ENCODE peak calls at places on chromosome 12, in six cellular contexts. One of them, this sample, is unnamed.

GRCh38 chr12:94266390-94266789 is 118.0 kb downstream of the PLXNC1 start:
- DNase-seq in cardiac muscle cell: no peak
- DNase-seq in heart left ventricle: no peak
- DNase-seq in MCF 10A: no peak
- DNase-seq in Calu3: no peak
- DNase-seq in PC-3: no peak
- DNase-seq in this sample: no peak

GRCh38 chr12:30614031-30614430 is 81.6 kb downstream of the IPO8 start:
- DNase-seq in heart left ventricle: no peak
- DNase-seq in cardiac muscle cell: no peak
- DNase-seq in Calu3: no peak
- DNase-seq in PC-3: no peak
- DNase-seq in MCF 10A: no peak
- DNase-seq in this sample: no peak

GRCh38 chr12:102769323-102769916 is 147.6 kb downstream of the PAH start:
- DNase-seq in MCF 10A: peak
- DNase-seq in heart left ventricle: peak
- DNase-seq in cardiac muscle cell: peak
- DNase-seq in Calu3: peak
- DNase-seq in PC-3: peak
- DNase-seq in this sample: no peak

GRCh38 chr12:24851816-24852337 is 97.0 kb downstream of the BCAT1 start:
- DNase-seq in heart left ventricle: no peak
- DNase-seq in MCF 10A: no peak
- DNase-seq in Calu3: no peak
- DNase-seq in cardiac muscle cell: no peak
- DNase-seq in PC-3: no peak
- DNase-seq in this sample: no peak

GRCh38 chr12:48061943-48062719 is 43.7 kb downstream of the SENP1 start:
- DNase-seq in cardiac muscle cell: peak
- DNase-seq in Calu3: no peak
- DNase-seq in MCF 10A: no peak
- DNase-seq in PC-3: peak
- DNase-seq in heart left ventricle: no peak
- DNase-seq in this sample: no peak

GRCh38 chr12:114783176-114783575 is 99.2 kb upstream of the TBX3 start:
- DNase-seq in MCF 10A: no peak
- DNase-seq in Calu3: no peak
- DNase-seq in cardiac muscle cell: no peak
- DNase-seq in heart left ventricle: no peak
- DNase-seq in PC-3: no peak
- DNase-seq in this sample: no peak

GRCh38 chr12:120402217-120402616 is 33.3 kb upstream of the MSI1 start:
- DNase-seq in heart left ventricle: no peak
- DNase-seq in cardiac muscle cell: no peak
- DNase-seq in MCF 10A: no peak
- DNase-seq in Calu3: no peak
- DNase-seq in PC-3: no peak
- DNase-seq in this sample: no peak

GRCh38 chr12:26298785-26299621 is 103.6 kb downstream of the SSPN start:
- DNase-seq in heart left ventricle: no peak
- DNase-seq in PC-3: peak
- DNase-seq in MCF 10A: peak
- DNase-seq in cardiac muscle cell: peak
- DNase-seq in Calu3: peak
- DNase-seq in this sample: no peak

GRCh38 chr12:113189361-113189760 is 3.8 kb downstream of the RITA1 start:
- DNase-seq in heart left ventricle: no peak
- DNase-seq in MCF 10A: peak
- DNase-seq in Calu3: no peak
- DNase-seq in PC-3: no peak
- DNase-seq in cardiac muscle cell: no peak
- DNase-seq in this sample: no peak

GRCh38 chr12:5018677-5019076 is 25.0 kb upstream of the KCNA5 start:
- DNase-seq in cardiac muscle cell: no peak
- DNase-seq in heart left ventricle: no peak
- DNase-seq in Calu3: no peak
- DNase-seq in MCF 10A: no peak
- DNase-seq in PC-3: no peak
- DNase-seq in this sample: no peak

GRCh38 chr12:118052324-118053070 is 8.5 kb downstream of the WSB2 start:
- DNase-seq in cardiac muscle cell: peak
- DNase-seq in Calu3: peak
- DNase-seq in PC-3: peak
- DNase-seq in MCF 10A: peak
- DNase-seq in heart left ventricle: peak
- DNase-seq in this sample: peak

GRCh38 chr12:16096273-16096849 is 181.1 kb downstream of the SLC15A5 start:
- DNase-seq in cardiac muscle cell: no peak
- DNase-seq in MCF 10A: no peak
- DNase-seq in Calu3: no peak
- DNase-seq in PC-3: no peak
- DNase-seq in heart left ventricle: no peak
- DNase-seq in this sample: no peak

GRCh38 chr12:57765003-57765697 is 1.7 kb downstream of the CYP27B1 start:
- DNase-seq in PC-3: peak
- DNase-seq in Calu3: peak
- DNase-seq in cardiac muscle cell: peak
- DNase-seq in MCF 10A: peak
- DNase-seq in heart left ventricle: no peak
- DNase-seq in this sample: no peak

GRCh38 chr12:76919388-76920181 is 40.8 kb upstream of the CSRP2 start:
- DNase-seq in MCF 10A: no peak
- DNase-seq in cardiac muscle cell: no peak
- DNase-seq in Calu3: no peak
- DNase-seq in PC-3: no peak
- DNase-seq in heart left ventricle: no peak
- DNase-seq in this sample: no peak

GRCh38 chr12:47527816-47528215 is 178.0 kb downstream of the RPAP3 start:
- DNase-seq in heart left ventricle: no peak
- DNase-seq in MCF 10A: no peak
- DNase-seq in PC-3: no peak
- DNase-seq in cardiac muscle cell: peak
- DNase-seq in Calu3: no peak
- DNase-seq in this sample: no peak

GRCh38 chr12:3888654-3889053 is 15.5 kb upstream of the PARP11 start:
- DNase-seq in Calu3: no peak
- DNase-seq in cardiac muscle cell: no peak
- DNase-seq in MCF 10A: no peak
- DNase-seq in PC-3: no peak
- DNase-seq in heart left ventricle: no peak
- DNase-seq in this sample: no peak

GRCh38 chr12:128947199-128947598 is 93.9 kb downstream of the GLT1D1 start:
- DNase-seq in Calu3: no peak
- DNase-seq in MCF 10A: no peak
- DNase-seq in heart left ventricle: no peak
- DNase-seq in cardiac muscle cell: no peak
- DNase-seq in PC-3: no peak
- DNase-seq in this sample: no peak

GRCh38 chr12:12008931-12009611 is 61.7 kb upstream of the BCL2L14 start:
- DNase-seq in PC-3: peak
- DNase-seq in heart left ventricle: no peak
- DNase-seq in MCF 10A: peak
- DNase-seq in cardiac muscle cell: peak
- DNase-seq in Calu3: peak
- DNase-seq in this sample: no peak

GRCh38 chr12:28239918-28240317 is 49.7 kb downstream of the CCDC91 start:
- DNase-seq in PC-3: no peak
- DNase-seq in Calu3: no peak
- DNase-seq in MCF 10A: no peak
- DNase-seq in cardiac muscle cell: no peak
- DNase-seq in heart left ventricle: no peak
- DNase-seq in this sample: no peak

GRCh38 chr12:100632445-100632892 is 59.0 kb downstream of the GAS2L3 start:
- DNase-seq in PC-3: no peak
- DNase-seq in Calu3: peak
- DNase-seq in MCF 10A: no peak
- DNase-seq in cardiac muscle cell: no peak
- DNase-seq in heart left ventricle: no peak
- DNase-seq in this sample: no peak

DNA sequence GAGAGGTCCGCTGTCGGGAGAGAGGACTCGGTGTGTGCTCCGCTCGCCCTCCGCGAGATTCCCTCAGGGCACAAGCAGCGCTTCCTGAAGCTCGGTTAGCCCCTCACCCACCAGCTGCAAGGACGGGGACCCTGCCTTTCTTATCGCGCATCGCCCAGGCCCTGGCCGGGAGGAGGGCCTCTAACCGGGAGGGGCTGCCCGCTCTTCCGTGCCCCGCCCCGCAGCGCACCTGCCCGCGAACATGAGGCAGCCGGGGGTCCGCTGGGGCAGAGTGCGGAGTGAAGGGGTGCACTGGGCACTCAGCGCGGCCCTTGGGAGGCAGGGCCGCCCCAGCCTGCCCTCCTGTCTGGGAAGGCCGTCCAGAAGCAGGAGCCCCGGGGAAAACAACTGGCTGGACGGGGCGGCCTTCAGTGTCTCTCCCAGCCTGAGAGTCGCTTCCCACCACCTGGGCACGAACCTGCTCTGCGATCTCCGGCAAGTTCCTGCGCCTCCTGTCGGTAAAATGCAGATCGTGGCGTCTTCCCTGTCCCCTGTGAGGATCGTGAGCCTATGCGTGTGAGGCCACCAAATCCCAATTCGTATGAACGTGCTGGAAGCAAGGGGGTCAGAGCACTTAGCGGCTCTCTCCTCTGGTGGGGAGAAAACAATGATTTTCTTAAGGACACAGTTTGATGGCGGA is 28.0 kb upstream of the ADIPOR2 start:
- DNase-seq in cardiac muscle cell: peak
- DNase-seq in heart left ventricle: no peak
- DNase-seq in PC-3: no peak
- DNase-seq in Calu3: peak
- DNase-seq in MCF 10A: no peak
- DNase-seq in this sample: no peak
- TF ChIP-seq CTCF in cardiac muscle cell: peak
- TF ChIP-seq CTCF in heart left ventricle: peak
- TF ChIP-seq CTCF in PC-3: no peak
- TF ChIP-seq CTCF in Calu3: peak
- TF ChIP-seq CTCF in MCF 10A: no peak
- TF ChIP-seq CTCF in this sample: no peak

GRCh38 chr12:54021432-54022013 is 6.7 kb upstream of the HOXC6 start:
- DNase-seq in cardiac muscle cell: no peak
- DNase-seq in heart left ventricle: no peak
- DNase-seq in PC-3: no peak
- DNase-seq in MCF 10A: no peak
- DNase-seq in Calu3: peak
- DNase-seq in this sample: no peak
- TF ChIP-seq CTCF in cardiac muscle cell: peak
- TF ChIP-seq CTCF in heart left ventricle: no peak
- TF ChIP-seq CTCF in PC-3: peak
- TF ChIP-seq CTCF in MCF 10A: peak
- TF ChIP-seq CTCF in Calu3: no peak
- TF ChIP-seq CTCF in this sample: no peak

GRCh38 chr12:105641742-105642141 is 311.3 kb downstream of the C12orf75 start:
- DNase-seq in PC-3: no peak
- DNase-seq in cardiac muscle cell: no peak
- DNase-seq in heart left ventricle: peak
- DNase-seq in Calu3: no peak
- DNase-seq in MCF 10A: no peak
- DNase-seq in this sample: no peak
- TF ChIP-seq CTCF in PC-3: no peak
- TF ChIP-seq CTCF in cardiac muscle cell: no peak
- TF ChIP-seq CTCF in heart left ventricle: no peak
- TF ChIP-seq CTCF in Calu3: no peak
- TF ChIP-seq CTCF in MCF 10A: no peak
- TF ChIP-seq CTCF in this sample: no peak

GRCh38 chr12:92602930-92603623 is 99.7 kb upstream of the PLEKHG7 start:
- DNase-seq in MCF 10A: no peak
- DNase-seq in PC-3: peak
- DNase-seq in heart left ventricle: no peak
- DNase-seq in Calu3: peak
- DNase-seq in cardiac muscle cell: no peak
- DNase-seq in this sample: no peak

GRCh38 chr12:92605621-92606170 is 97.1 kb upstream of the PLEKHG7 start:
- DNase-seq in heart left ventricle: no peak
- DNase-seq in MCF 10A: no peak
- DNase-seq in cardiac muscle cell: no peak
- DNase-seq in Calu3: no peak
- DNase-seq in PC-3: no peak
- DNase-seq in this sample: no peak

GRCh38 chr12:92604786-92605185 is 98.0 kb upstream of the PLEKHG7 start:
- DNase-seq in heart left ventricle: no peak
- DNase-seq in PC-3: no peak
- DNase-seq in Calu3: no peak
- DNase-seq in cardiac muscle cell: no peak
- DNase-seq in MCF 10A: no peak
- DNase-seq in this sample: no peak

GRCh38 chr12:92602476-92602875 is 100.3 kb upstream of the PLEKHG7 start:
- DNase-seq in PC-3: peak
- DNase-seq in Calu3: peak
- DNase-seq in cardiac muscle cell: peak
- DNase-seq in MCF 10A: peak
- DNase-seq in heart left ventricle: no peak
- DNase-seq in this sample: no peak

GRCh38 chr12:92603741-92604432 is 98.9 kb upstream of the PLEKHG7 start:
- DNase-seq in heart left ventricle: no peak
- DNase-seq in cardiac muscle cell: no peak
- DNase-seq in MCF 10A: no peak
- DNase-seq in Calu3: peak
- DNase-seq in PC-3: no peak
- DNase-seq in this sample: no peak
- TF ChIP-seq CTCF in heart left ventricle: no peak
- TF ChIP-seq CTCF in cardiac muscle cell: no peak
- TF ChIP-seq CTCF in MCF 10A: peak
- TF ChIP-seq CTCF in Calu3: peak
- TF ChIP-seq CTCF in PC-3: no peak
- TF ChIP-seq CTCF in this sample: no peak

GRCh38 chr12:75529826-75530225 is 18.4 kb upstream of the KRR1 start:
- DNase-seq in Calu3: no peak
- DNase-seq in PC-3: no peak
- DNase-seq in MCF 10A: no peak
- DNase-seq in cardiac muscle cell: no peak
- DNase-seq in heart left ventricle: no peak
- DNase-seq in this sample: no peak

GRCh38 chr12:75528272-75528671 is 16.9 kb upstream of the KRR1 start:
- DNase-seq in PC-3: no peak
- DNase-seq in Calu3: no peak
- DNase-seq in heart left ventricle: no peak
- DNase-seq in cardiac muscle cell: no peak
- DNase-seq in MCF 10A: no peak
- DNase-seq in this sample: no peak

GRCh38 chr12:75526655-75527511 is 15.5 kb upstream of the KRR1 start:
- DNase-seq in PC-3: peak
- DNase-seq in Calu3: peak
- DNase-seq in MCF 10A: peak
- DNase-seq in heart left ventricle: no peak
- DNase-seq in cardiac muscle cell: peak
- DNase-seq in this sample: no peak

GRCh38 chr12:75528692-75529091 is 17.3 kb upstream of the KRR1 start:
- DNase-seq in heart left ventricle: no peak
- DNase-seq in cardiac muscle cell: no peak
- DNase-seq in Calu3: no peak
- DNase-seq in MCF 10A: no peak
- DNase-seq in PC-3: no peak
- DNase-seq in this sample: no peak

DNA sequence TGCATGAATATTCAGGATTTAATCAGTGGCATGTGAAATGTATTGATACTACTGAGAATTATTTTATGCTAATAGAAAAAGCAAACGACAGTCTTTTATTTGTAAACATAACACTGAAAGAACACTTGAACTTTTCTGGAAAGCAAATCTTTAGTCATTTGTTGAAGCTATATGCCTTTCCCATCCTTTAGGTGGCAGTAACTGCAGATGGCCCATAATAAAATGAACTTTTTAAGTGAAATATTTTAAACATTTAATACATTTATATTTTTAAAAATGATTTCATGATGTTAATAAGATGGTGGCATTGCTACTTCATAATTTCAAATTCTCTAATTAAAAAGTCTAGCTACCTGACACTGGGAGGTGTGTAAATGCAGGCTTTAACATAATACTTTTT is 13.9 kb upstream of the KRR1 start:
- DNase-seq in Calu3: no peak
- DNase-seq in cardiac muscle cell: no peak
- DNase-seq in heart left ventricle: no peak
- DNase-seq in MCF 10A: no peak
- DNase-seq in PC-3: no peak
- DNase-seq in this sample: no peak
- TF ChIP-seq CTCF in Calu3: no peak
- TF ChIP-seq CTCF in cardiac muscle cell: peak
- TF ChIP-seq CTCF in heart left ventricle: no peak
- TF ChIP-seq CTCF in MCF 10A: peak
- TF ChIP-seq CTCF in PC-3: peak
- TF ChIP-seq CTCF in this sample: no peak

This sample was measured in omental fat pad.